ENCODE peak calls at places on chromosomes 3 and 15, in ten cellular contexts. One of them, this sample, is unnamed.

GRCh38 chr3:64209866-64210609 is 15.2 kb downstream of the PRICKLE2 start:
- DNase-seq in MM.1S: no peak
- DNase-seq in cardiac muscle cell: peak
- DNase-seq in GM12865: no peak
- DNase-seq in tibial artery: peak
- DNase-seq in cardiac fibroblast: peak
- DNase-seq in right lobe of liver: peak
- DNase-seq in foreskin fibroblast: no peak
- DNase-seq in ovary: peak
- DNase-seq in SJSA1: no peak
- DNase-seq in this sample: no peak

GRCh38 chr3:122857019-122857418 is 62.1 kb downstream of the SLC49A4 start:
- DNase-seq in MM.1S: peak
- DNase-seq in cardiac muscle cell: peak
- DNase-seq in GM12865: no peak
- DNase-seq in tibial artery: no peak
- DNase-seq in cardiac fibroblast: peak
- DNase-seq in right lobe of liver: no peak
- DNase-seq in foreskin fibroblast: peak
- DNase-seq in ovary: no peak
- DNase-seq in SJSA1: no peak
- DNase-seq in this sample: peak

GRCh38 chr15:33194704-33195261 is at the start of gene FMN1:
- DNase-seq in MM.1S: peak
- DNase-seq in cardiac muscle cell: peak
- DNase-seq in GM12865: peak
- DNase-seq in tibial artery: peak
- DNase-seq in cardiac fibroblast: peak
- DNase-seq in right lobe of liver: peak
- DNase-seq in foreskin fibroblast: peak
- DNase-seq in ovary: peak
- DNase-seq in SJSA1: peak
- DNase-seq in this sample: peak

GRCh38 chr3:46909535-46910161 is 32.1 kb downstream of the PTH1R start:
- DNase-seq in MM.1S: peak
- DNase-seq in cardiac muscle cell: peak
- DNase-seq in GM12865: peak
- DNase-seq in tibial artery: peak
- DNase-seq in cardiac fibroblast: peak
- DNase-seq in right lobe of liver: peak
- DNase-seq in foreskin fibroblast: peak
- DNase-seq in ovary: peak
- DNase-seq in SJSA1: peak
- DNase-seq in this sample: peak

GRCh38 chr3:5188419-5189405 is 1.2 kb downstream of the EDEM1 start:
- DNase-seq in MM.1S: peak
- DNase-seq in cardiac muscle cell: peak
- DNase-seq in GM12865: peak
- DNase-seq in tibial artery: no peak
- DNase-seq in cardiac fibroblast: peak
- DNase-seq in right lobe of liver: peak
- DNase-seq in foreskin fibroblast: no peak
- DNase-seq in ovary: no peak
- DNase-seq in SJSA1: peak
- DNase-seq in this sample: peak

GRCh38 chr3:98525494-98525893 is 2.8 kb upstream of the CLDND1 start:
- DNase-seq in MM.1S: peak
- DNase-seq in cardiac muscle cell: no peak
- DNase-seq in GM12865: peak
- DNase-seq in tibial artery: no peak
- DNase-seq in cardiac fibroblast: no peak
- DNase-seq in right lobe of liver: no peak
- DNase-seq in foreskin fibroblast: no peak
- DNase-seq in ovary: no peak
- DNase-seq in SJSA1: no peak
- DNase-seq in this sample: no peak

GRCh38 chr15:77640615-77641014 is 7.9 kb upstream of the LINGO1 start:
- DNase-seq in MM.1S: no peak
- DNase-seq in cardiac muscle cell: no peak
- DNase-seq in GM12865: no peak
- DNase-seq in tibial artery: no peak
- DNase-seq in cardiac fibroblast: no peak
- DNase-seq in right lobe of liver: no peak
- DNase-seq in foreskin fibroblast: no peak
- DNase-seq in ovary: no peak
- DNase-seq in SJSA1: no peak
- DNase-seq in this sample: no peak

GRCh38 chr3:146218880-146219866 is 31.7 kb downstream of the PLSCR4 start:
- DNase-seq in MM.1S: peak
- DNase-seq in cardiac muscle cell: peak
- DNase-seq in GM12865: peak
- DNase-seq in tibial artery: no peak
- DNase-seq in cardiac fibroblast: peak
- DNase-seq in right lobe of liver: no peak
- DNase-seq in foreskin fibroblast: peak
- DNase-seq in ovary: peak
- DNase-seq in SJSA1: peak
- DNase-seq in this sample: peak

GRCh38 chr15:85520650-85521049 is 140.2 kb downstream of the AKAP13 start:
- DNase-seq in MM.1S: no peak
- DNase-seq in cardiac muscle cell: no peak
- DNase-seq in GM12865: no peak
- DNase-seq in tibial artery: no peak
- DNase-seq in cardiac fibroblast: no peak
- DNase-seq in right lobe of liver: no peak
- DNase-seq in foreskin fibroblast: no peak
- DNase-seq in ovary: no peak
- DNase-seq in SJSA1: no peak
- DNase-seq in this sample: no peak

GRCh38 chr15:62591842-62592838 is 427.1 kb upstream of the C2CD4B start:
- DNase-seq in MM.1S: no peak
- DNase-seq in cardiac muscle cell: peak
- DNase-seq in GM12865: no peak
- DNase-seq in tibial artery: no peak
- DNase-seq in cardiac fibroblast: peak
- DNase-seq in right lobe of liver: no peak
- DNase-seq in foreskin fibroblast: no peak
- DNase-seq in ovary: no peak
- DNase-seq in SJSA1: peak
- DNase-seq in this sample: peak

GRCh38 chr3:72821170-72821781 is 27.0 kb downstream of the SHQ1 start:
- DNase-seq in MM.1S: no peak
- DNase-seq in cardiac muscle cell: peak
- DNase-seq in GM12865: peak
- DNase-seq in tibial artery: no peak
- DNase-seq in cardiac fibroblast: peak
- DNase-seq in right lobe of liver: peak
- DNase-seq in foreskin fibroblast: peak
- DNase-seq in ovary: no peak
- DNase-seq in SJSA1: peak
- DNase-seq in this sample: peak

GRCh38 chr15:40770147-40770721 is 454 bp downstream of the C15orf62 start:
- DNase-seq in MM.1S: no peak
- DNase-seq in cardiac muscle cell: no peak
- DNase-seq in GM12865: no peak
- DNase-seq in tibial artery: no peak
- DNase-seq in cardiac fibroblast: no peak
- DNase-seq in right lobe of liver: no peak
- DNase-seq in foreskin fibroblast: no peak
- DNase-seq in ovary: no peak
- DNase-seq in SJSA1: no peak
- DNase-seq in this sample: peak

GRCh38 chr3:114056130-114057010 is at the start of the genes CCDC191 and QTRT2:
- DNase-seq in MM.1S: peak
- DNase-seq in cardiac muscle cell: peak
- DNase-seq in GM12865: peak
- DNase-seq in tibial artery: peak
- DNase-seq in cardiac fibroblast: peak
- DNase-seq in right lobe of liver: peak
- DNase-seq in foreskin fibroblast: peak
- DNase-seq in ovary: peak
- DNase-seq in SJSA1: peak
- DNase-seq in this sample: peak

GRCh38 chr3:114060906-114061655 is 4.5 kb downstream of the QTRT2 start:
- DNase-seq in MM.1S: no peak
- DNase-seq in cardiac muscle cell: no peak
- DNase-seq in GM12865: no peak
- DNase-seq in tibial artery: no peak
- DNase-seq in cardiac fibroblast: no peak
- DNase-seq in right lobe of liver: no peak
- DNase-seq in foreskin fibroblast: no peak
- DNase-seq in ovary: no peak
- DNase-seq in SJSA1: no peak
- DNase-seq in this sample: no peak

GRCh38 chr3:114057011-114057347 is 442 bp downstream of the QTRT2 start:
- DNase-seq in MM.1S: no peak
- DNase-seq in cardiac muscle cell: no peak
- DNase-seq in GM12865: no peak
- DNase-seq in tibial artery: no peak
- DNase-seq in cardiac fibroblast: no peak
- DNase-seq in right lobe of liver: no peak
- DNase-seq in foreskin fibroblast: no peak
- DNase-seq in ovary: no peak
- DNase-seq in SJSA1: no peak
- DNase-seq in this sample: no peak

GRCh38 chr3:114058646-114059045 is 2.1 kb downstream of the QTRT2 start:
- DNase-seq in MM.1S: no peak
- DNase-seq in cardiac muscle cell: no peak
- DNase-seq in GM12865: no peak
- DNase-seq in tibial artery: no peak
- DNase-seq in cardiac fibroblast: no peak
- DNase-seq in right lobe of liver: no peak
- DNase-seq in foreskin fibroblast: no peak
- DNase-seq in ovary: no peak
- DNase-seq in SJSA1: no peak
- DNase-seq in this sample: no peak
- H3K4me3 ChIP-seq in MM.1S: no peak
- H3K4me3 ChIP-seq in cardiac muscle cell: no peak
- H3K4me3 ChIP-seq in GM12865: no peak
- H3K4me3 ChIP-seq in tibial artery: no peak
- H3K4me3 ChIP-seq in cardiac fibroblast: no peak
- H3K4me3 ChIP-seq in right lobe of liver: no peak
- H3K4me3 ChIP-seq in foreskin fibroblast: no peak
- H3K4me3 ChIP-seq in ovary: no peak
- H3K4me3 ChIP-seq in SJSA1: no peak
- H3K4me3 ChIP-seq in this sample: no peak

DNA sequence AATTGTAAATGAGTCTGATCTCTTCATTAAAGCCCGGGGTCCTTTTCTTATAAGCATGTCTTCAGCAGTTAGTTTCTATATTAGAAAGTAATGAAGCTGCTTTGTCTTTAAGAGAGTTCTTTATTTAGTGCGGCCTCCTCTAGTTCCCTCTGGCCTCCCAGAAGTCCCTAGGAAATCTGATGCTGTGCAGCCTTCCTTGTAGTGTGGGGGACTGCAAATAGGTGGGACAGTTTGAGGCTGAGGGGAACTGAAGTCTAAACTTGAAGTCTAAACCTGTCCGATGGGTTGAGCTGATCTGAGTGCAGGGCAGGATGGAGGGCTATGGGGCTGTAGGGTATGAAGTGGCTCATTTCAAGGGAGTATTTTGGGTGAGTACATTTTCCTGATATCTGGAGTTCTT is 1.4 kb downstream of the CD276 start:
- DNase-seq in MM.1S: no peak
- DNase-seq in cardiac muscle cell: no peak
- DNase-seq in GM12865: no peak
- DNase-seq in tibial artery: no peak
- DNase-seq in cardiac fibroblast: no peak
- DNase-seq in right lobe of liver: no peak
- DNase-seq in foreskin fibroblast: no peak
- DNase-seq in ovary: no peak
- DNase-seq in SJSA1: no peak
- DNase-seq in this sample: peak
- H3K4me3 ChIP-seq in MM.1S: no peak
- H3K4me3 ChIP-seq in cardiac muscle cell: peak
- H3K4me3 ChIP-seq in GM12865: no peak
- H3K4me3 ChIP-seq in tibial artery: peak
- H3K4me3 ChIP-seq in cardiac fibroblast: peak
- H3K4me3 ChIP-seq in right lobe of liver: no peak
- H3K4me3 ChIP-seq in foreskin fibroblast: peak
- H3K4me3 ChIP-seq in ovary: peak
- H3K4me3 ChIP-seq in SJSA1: peak
- H3K4me3 ChIP-seq in this sample: peak

GRCh38 chr15:80251505-80252280 is at the start of gene CTXND1:
- DNase-seq in MM.1S: no peak
- DNase-seq in cardiac muscle cell: no peak
- DNase-seq in GM12865: no peak
- DNase-seq in tibial artery: no peak
- DNase-seq in cardiac fibroblast: no peak
- DNase-seq in right lobe of liver: peak
- DNase-seq in foreskin fibroblast: no peak
- DNase-seq in ovary: no peak
- DNase-seq in SJSA1: no peak
- DNase-seq in this sample: no peak
- H3K4me3 ChIP-seq in MM.1S: no peak
- H3K4me3 ChIP-seq in cardiac muscle cell: peak
- H3K4me3 ChIP-seq in GM12865: no peak
- H3K4me3 ChIP-seq in tibial artery: peak
- H3K4me3 ChIP-seq in cardiac fibroblast: no peak
- H3K4me3 ChIP-seq in right lobe of liver: peak
- H3K4me3 ChIP-seq in foreskin fibroblast: peak
- H3K4me3 ChIP-seq in ovary: no peak
- H3K4me3 ChIP-seq in SJSA1: peak
- H3K4me3 ChIP-seq in this sample: peak

GRCh38 chr15:31302029-31302657 is 24.5 kb upstream of the KLF13 start:
- DNase-seq in MM.1S: no peak
- DNase-seq in cardiac muscle cell: no peak
- DNase-seq in GM12865: no peak
- DNase-seq in tibial artery: no peak
- DNase-seq in cardiac fibroblast: no peak
- DNase-seq in right lobe of liver: no peak
- DNase-seq in foreskin fibroblast: no peak
- DNase-seq in ovary: no peak
- DNase-seq in SJSA1: no peak
- DNase-seq in this sample: no peak

GRCh38 chr15:31302778-31303433 is 23.7 kb upstream of the KLF13 start:
- DNase-seq in MM.1S: no peak
- DNase-seq in cardiac muscle cell: no peak
- DNase-seq in GM12865: peak
- DNase-seq in tibial artery: no peak
- DNase-seq in cardiac fibroblast: no peak
- DNase-seq in right lobe of liver: no peak
- DNase-seq in foreskin fibroblast: no peak
- DNase-seq in ovary: no peak
- DNase-seq in SJSA1: no peak
- DNase-seq in this sample: no peak

GRCh38 chr15:31304736-31305365 is 21.8 kb upstream of the KLF13 start:
- DNase-seq in MM.1S: no peak
- DNase-seq in cardiac muscle cell: no peak
- DNase-seq in GM12865: no peak
- DNase-seq in tibial artery: no peak
- DNase-seq in cardiac fibroblast: no peak
- DNase-seq in right lobe of liver: no peak
- DNase-seq in foreskin fibroblast: no peak
- DNase-seq in ovary: no peak
- DNase-seq in SJSA1: no peak
- DNase-seq in this sample: peak

GRCh38 chr15:31304074-31304648 is 22.5 kb upstream of the KLF13 start:
- DNase-seq in MM.1S: no peak
- DNase-seq in cardiac muscle cell: no peak
- DNase-seq in GM12865: no peak
- DNase-seq in tibial artery: no peak
- DNase-seq in cardiac fibroblast: no peak
- DNase-seq in right lobe of liver: peak
- DNase-seq in foreskin fibroblast: no peak
- DNase-seq in ovary: no peak
- DNase-seq in SJSA1: no peak
- DNase-seq in this sample: no peak

GRCh38 chr15:31303434-31304073 is 23.1 kb upstream of the KLF13 start:
- DNase-seq in MM.1S: no peak
- DNase-seq in cardiac muscle cell: peak
- DNase-seq in GM12865: no peak
- DNase-seq in tibial artery: peak
- DNase-seq in cardiac fibroblast: peak
- DNase-seq in right lobe of liver: peak
- DNase-seq in foreskin fibroblast: no peak
- DNase-seq in ovary: no peak
- DNase-seq in SJSA1: no peak
- DNase-seq in this sample: peak
- H3K4me3 ChIP-seq in MM.1S: no peak
- H3K4me3 ChIP-seq in cardiac muscle cell: no peak
- H3K4me3 ChIP-seq in GM12865: no peak
- H3K4me3 ChIP-seq in tibial artery: no peak
- H3K4me3 ChIP-seq in cardiac fibroblast: no peak
- H3K4me3 ChIP-seq in right lobe of liver: no peak
- H3K4me3 ChIP-seq in foreskin fibroblast: no peak
- H3K4me3 ChIP-seq in ovary: no peak
- H3K4me3 ChIP-seq in SJSA1: no peak
- H3K4me3 ChIP-seq in this sample: no peak

This sample was measured in choroid plexus epithelial cell.